ENCODE peak calls at places on chromosomes 7 and 10, in four cellular contexts. H is sigmoid colon, S is HCT116, N is dorsolateral prefrontal cortex. E is an unnamed sample.
A peak's percentile ranks its signal among the peaks of the same experiment; 100 is the strongest.

GRCh38 chr10:53434413-53434812 is 661.8 kb upstream of the MBL2 start:
- DNase-seq in H (no peak), S (no peak), N (no peak), E (no peak)

GRCh38 chr10:122139627-122140151 is 131.4 kb upstream of the BTBD16 start:
- DNase-seq in H (no peak), S (no peak), N (no peak), E (no peak)

GRCh38 chr7:42747073-42747472 is 164.8 kb downstream of the C7orf25 start:
- DNase-seq in H (no peak), S (no peak), N (no peak), E (no peak)

GRCh38 chr10:11165591-11166543 is 148.2 kb downstream of the CELF2 start:
- DNase-seq in H (peak; percentile 89), S (no peak), N (no peak), E (peak; percentile 86)

GRCh38 chr10:44593952-44594351 is 209.1 kb upstream of the CXCL12 start:
- DNase-seq in H (no peak), S (no peak), N (no peak), E (no peak)

GRCh38 chr7:70778585-70778984 is 353.4 kb upstream of the GALNT17 start:
- DNase-seq in H (no peak), S (no peak), N (no peak), E (no peak)

GRCh38 chr10:58335306-58336005 is 650 bp downstream of the UBE2D1 start:
- DNase-seq in H (peak; percentile 70), S (peak; percentile 27), N (peak; percentile 11), E (peak; percentile 42)

GRCh38 chr10:21099291-21099800 is 202.2 kb upstream of the NEBL start:
- DNase-seq in H (no peak), S (no peak), N (peak; percentile 38), E (no peak)

GRCh38 chr10:97640868-97641811 is 669 bp downstream of the PI4K2A start:
- DNase-seq in H (peak; percentile 71), S (no peak), N (peak; percentile 13), E (peak; percentile 53)

GRCh38 chr10:69088801-69089501 is 1.0 kb downstream of the SRGN start:
- DNase-seq in H (no peak), S (no peak), N (no peak), E (peak; percentile 57)

GRCh38 chr10:31004611-31005193 is 27.0 kb downstream of the ZNF438 start:
- DNase-seq in H (no peak), S (no peak), N (no peak), E (no peak)

GRCh38 chr7:27677912-27678612 is 15.4 kb upstream of the HIBADH start:
- DNase-seq in H (no peak), S (peak; percentile 87), N (no peak), E (no peak)

GRCh38 chr10:60340973-60341372 is 48.7 kb downstream of the ANK3 start:
- DNase-seq in H (no peak), S (no peak), N (no peak), E (no peak)

GRCh38 chr10:13404305-13404759 is 56.2 kb upstream of the SEPHS1 start:
- DNase-seq in H (no peak), S (no peak), N (no peak), E (no peak)

GRCh38 chr7:44172352-44172751 is 16.9 kb downstream of the GCK start:
- DNase-seq in H (no peak), S (no peak), N (no peak), E (no peak)

GRCh38 chr7:29304756-29305155 is 110.2 kb downstream of the CHN2 start:
- DNase-seq in H (no peak), S (no peak), N (no peak), E (no peak)

GRCh38 chr10:8726666-8727065 is 672.2 kb downstream of the GATA3 start:
- DNase-seq in H (no peak), S (no peak), N (no peak), E (no peak)

GRCh38 chr7:150428671-150429451 is 21.6 kb upstream of the GIMAP8 start:
- DNase-seq in H (peak; percentile 70), S (no peak), N (peak; percentile 82), E (peak; percentile 76)

GRCh38 chr7:92641921-92642511 is 51.8 kb upstream of the FAM133B start:
- DNase-seq in H (no peak), S (no peak), N (no peak), E (peak; percentile 87)

GRCh38 chr7:45677311-45677900 is 103.2 kb downstream of the ADCY1 start:
- DNase-seq in H (no peak), S (no peak), N (no peak), E (no peak)

GRCh38 chr10:12380999-12381398 is 31.7 kb downstream of the CAMK1D start:
- DNase-seq in H (no peak), S (no peak), N (no peak), E (no peak)

GRCh38 chr7:119270045-119270464 is 1002.9 kb upstream of the KCND2 start:
- DNase-seq in H (peak; percentile 57), S (peak; percentile 56), N (peak; percentile 72), E (peak; percentile 44)

GRCh38 chr7:63900394-63901203 is 98.0 kb upstream of the ZNF722 start:
- DNase-seq in H (peak; percentile 85), S (no peak), N (peak; percentile 98), E (peak; percentile 87)

GRCh38 chr10:29924436-29924835 is 134.9 kb downstream of the JCAD start:
- DNase-seq in H (no peak), S (no peak), N (no peak), E (no peak)

GRCh38 chr10:29925771-29926345 is 133.5 kb downstream of the JCAD start:
- DNase-seq in H (no peak), S (no peak), N (no peak), E (no peak)

GRCh38 chr10:29923416-29923970 is 135.9 kb downstream of the JCAD start:
- DNase-seq in H (no peak), S (no peak), N (no peak), E (no peak)

GRCh38 chr10:29929006-29929405 is 130.4 kb downstream of the JCAD start:
- DNase-seq in H (no peak), S (no peak), N (no peak), E (no peak)

GRCh38 chr10:29926649-29927048 is 132.7 kb downstream of the JCAD start:
- DNase-seq in H (no peak), S (no peak), N (no peak), E (no peak)
- TF ChIP-seq CTCF in H (no peak), S (peak; percentile 47), N (peak; percentile 26), E (no peak)

DNA sequence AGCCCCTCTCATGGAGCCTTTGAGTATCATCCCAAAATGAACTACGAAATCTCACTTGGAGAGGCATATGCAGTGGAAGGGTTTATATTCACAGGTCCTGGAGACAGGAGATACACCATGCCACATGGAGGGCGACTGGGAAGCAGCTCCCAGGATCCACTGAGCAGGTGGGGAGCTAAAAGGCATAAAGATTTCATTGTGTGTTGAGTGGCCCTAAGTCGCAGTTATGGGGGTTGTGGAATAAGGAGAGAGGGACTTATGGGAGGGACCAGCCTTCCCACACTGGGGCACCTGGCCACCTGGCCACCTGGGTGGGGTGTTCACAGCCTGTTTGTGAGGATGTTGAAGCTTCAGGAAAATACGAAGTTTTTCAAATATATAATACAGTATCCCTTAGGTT is 37.0 kb upstream of the CHST3 start:
- DNase-seq in H (no peak), S (no peak), N (no peak), E (no peak)
- TF ChIP-seq CTCF in H (no peak), S (no peak), N (no peak), E (no peak)

GRCh38 chr7:2355079-2356008 is 717 bp downstream of the EIF3B start:
- DNase-seq in H (no peak), S (no peak), N (no peak), E (peak; percentile 22)
- TF ChIP-seq CTCF in H (no peak), S (no peak), N (no peak), E (no peak)

DNA sequence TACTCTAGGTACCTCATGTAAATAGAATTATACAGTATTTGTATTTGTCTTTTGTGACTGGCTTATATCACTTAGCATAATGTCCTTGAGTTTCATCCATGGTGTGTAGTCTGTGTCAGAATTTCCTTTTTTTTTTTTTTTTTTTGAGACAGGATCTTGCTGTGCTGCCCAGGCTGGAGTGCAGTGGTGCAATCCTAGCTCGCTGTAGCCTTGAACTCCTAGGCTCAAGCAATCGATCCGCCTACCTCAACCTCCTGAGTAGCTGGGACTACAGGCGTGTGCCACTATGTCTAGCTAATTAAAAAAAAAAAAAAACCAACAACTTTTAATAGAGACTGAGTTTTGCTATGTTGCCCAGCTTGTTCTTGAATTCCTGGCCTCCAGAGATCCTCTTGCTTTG is 89.8 kb upstream of the PODXL start:
- DNase-seq in H (no peak), S (no peak), N (no peak), E (no peak)
- TF ChIP-seq CTCF in H (no peak), S (no peak), N (no peak), E (no peak)

GRCh38 chr7:37916673-37917660 is at the start of gene SFRP4:
- DNase-seq in H (peak; percentile 82), S (peak; percentile 34), N (peak; percentile 35), E (peak; percentile 19)

GRCh38 chr7:37912756-37913155 is 3.9 kb downstream of the SFRP4 start:
- DNase-seq in H (no peak), S (no peak), N (no peak), E (no peak)

GRCh38 chr7:37918526-37918925 is 1.9 kb upstream of the SFRP4 start:
- DNase-seq in H (no peak), S (no peak), N (no peak), E (no peak)

GRCh38 chr7:37915438-37915837 is 1.2 kb downstream of the SFRP4 start:
- DNase-seq in H (no peak), S (no peak), N (no peak), E (no peak)

GRCh38 chr7:37916017-37916672 is 472 bp downstream of the SFRP4 start:
- DNase-seq in H (peak; percentile 66), S (no peak), N (peak; percentile 17), E (peak; percentile 12)
- TF ChIP-seq CTCF in H (no peak), S (no peak), N (no peak), E (no peak)

GRCh38 chr7:76513817-76514799 is 3.8 kb downstream of the UPK3B start:
- DNase-seq in H (peak; percentile 57), S (no peak), N (no peak), E (no peak)

GRCh38 chr7:76512941-76513816 is 2.8 kb downstream of the UPK3B start:
- DNase-seq in H (peak; percentile 62), S (peak; percentile 15), N (no peak), E (no peak)

GRCh38 chr7:76514926-76515325 is 4.6 kb downstream of the UPK3B start:
- DNase-seq in H (no peak), S (no peak), N (no peak), E (no peak)

GRCh38 chr7:76509931-76510877 is at the start of gene UPK3B:
- DNase-seq in H (peak; percentile 63), S (no peak), N (no peak), E (no peak)

GRCh38 chr7:76515999-76516443 is 5.7 kb downstream of the UPK3B start:
- DNase-seq in H (peak; percentile 61), S (no peak), N (peak; percentile 48), E (peak; percentile 62)
- TF ChIP-seq CTCF in H (peak; percentile 44), S (no peak), N (peak; percentile 44), E (peak; percentile 60)

GRCh38 chr7:157224627-157225026 is 85.9 kb downstream of the UBE3C start:
- DNase-seq in H (no peak), S (no peak), N (no peak), E (no peak)
- TF ChIP-seq CTCF in H (no peak), S (no peak), N (no peak), E (no peak)